ENCODE peak calls at places on chromosomes 13 and 19, in four cellular contexts. E, R, C and H are unnamed samples.

GRCh38 chr13:34040863-34041262 is 222.9 kb downstream of the RFC3 start:
- DNase-seq in E (no peak), R (no peak), C (no peak), H (no peak)

GRCh38 chr19:1266116-1266817 is 2.9 kb upstream of the CIRBP start:
- DNase-seq in E (peak; percentile 92), R (peak; percentile 78), C (peak; percentile 94), H (peak; percentile 93)

GRCh38 chr13:99517984-99518383 is 16.7 kb downstream of the TM9SF2 start:
- DNase-seq in E (no peak), R (no peak), C (no peak), H (no peak)

GRCh38 chr13:25180795-25181537 is 8.9 kb upstream of the AMER2 start:
- DNase-seq in E (no peak), R (no peak), C (no peak), H (peak; percentile 54)

GRCh38 chr19:49337267-49338022 is 2.2 kb downstream of the CD37 start:
- DNase-seq in E (no peak), R (no peak), C (no peak), H (no peak)

GRCh38 chr13:21670883-21671792 is at the start of gene FGF9:
- DNase-seq in E (peak; percentile 74), R (peak; percentile 79), C (peak; percentile 72), H (no peak)

GRCh38 chr13:90928109-90928508 is 419.4 kb upstream of the MIR17HG start:
- DNase-seq in E (no peak), R (no peak), C (no peak), H (no peak)

GRCh38 chr13:71254384-71254783 is 612.6 kb downstream of the DACH1 start:
- DNase-seq in E (no peak), R (no peak), C (no peak), H (no peak)

GRCh38 chr13:110017379-110017778 is 231.0 kb upstream of the IRS2 start:
- DNase-seq in E (peak; percentile 88), R (peak; percentile 95), C (no peak), H (no peak)

GRCh38 chr13:51594432-51594831 is 10.2 kb downstream of the WDFY2 start:
- DNase-seq in E (no peak), R (no peak), C (no peak), H (no peak)

GRCh38 chr13:51588406-51588949 is 4.2 kb downstream of the WDFY2 start:
- DNase-seq in E (no peak), R (no peak), C (no peak), H (no peak)

GRCh38 chr13:51589793-51590192 is 5.5 kb downstream of the WDFY2 start:
- DNase-seq in E (no peak), R (no peak), C (no peak), H (no peak)

GRCh38 chr13:51590231-51590630 is 6.0 kb downstream of the WDFY2 start:
- DNase-seq in E (no peak), R (no peak), C (no peak), H (no peak)

GRCh38 chr13:51590966-51591627 is 6.8 kb downstream of the WDFY2 start:
- DNase-seq in E (peak; percentile 93), R (peak; percentile 90), C (no peak), H (no peak)
- TF ChIP-seq CTCF in E (no peak), R (peak; percentile 11), C (no peak), H (peak; percentile 29)

GRCh38 chr13:59461411-59461810 is 702.3 kb downstream of the DIAPH3 start:
- DNase-seq in E (no peak), R (no peak), C (no peak), H (no peak)

GRCh38 chr13:59458908-59459579 is 704.7 kb downstream of the DIAPH3 start:
- DNase-seq in E (peak; percentile 86), R (peak; percentile 85), C (no peak), H (no peak)

GRCh38 chr13:59463023-59463422 is 700.7 kb downstream of the DIAPH3 start:
- DNase-seq in E (no peak), R (no peak), C (no peak), H (no peak)

GRCh38 chr13:59464926-59465325 is 698.8 kb downstream of the DIAPH3 start:
- DNase-seq in E (no peak), R (no peak), C (no peak), H (no peak)

GRCh38 chr13:59459972-59460371 is 703.8 kb downstream of the DIAPH3 start:
- DNase-seq in E (peak; percentile 33), R (peak; percentile 41), C (no peak), H (no peak)
- TF ChIP-seq CTCF in E (no peak), R (no peak), C (no peak), H (no peak)

GRCh38 chr13:95553271-95553588 is 710 bp downstream of the CLDN10 start:
- DNase-seq in E (no peak), R (no peak), C (no peak), H (no peak)

GRCh38 chr13:95556981-95557380 is 4.5 kb downstream of the CLDN10 start:
- DNase-seq in E (no peak), R (no peak), C (no peak), H (no peak)

GRCh38 chr13:95553614-95554385 is 1.3 kb downstream of the CLDN10 start:
- DNase-seq in E (peak; percentile 24), R (no peak), C (no peak), H (no peak)

GRCh38 chr13:95552208-95552538 is 347 bp upstream of the CLDN10 start:
- DNase-seq in E (no peak), R (no peak), C (no peak), H (no peak)

DNA sequence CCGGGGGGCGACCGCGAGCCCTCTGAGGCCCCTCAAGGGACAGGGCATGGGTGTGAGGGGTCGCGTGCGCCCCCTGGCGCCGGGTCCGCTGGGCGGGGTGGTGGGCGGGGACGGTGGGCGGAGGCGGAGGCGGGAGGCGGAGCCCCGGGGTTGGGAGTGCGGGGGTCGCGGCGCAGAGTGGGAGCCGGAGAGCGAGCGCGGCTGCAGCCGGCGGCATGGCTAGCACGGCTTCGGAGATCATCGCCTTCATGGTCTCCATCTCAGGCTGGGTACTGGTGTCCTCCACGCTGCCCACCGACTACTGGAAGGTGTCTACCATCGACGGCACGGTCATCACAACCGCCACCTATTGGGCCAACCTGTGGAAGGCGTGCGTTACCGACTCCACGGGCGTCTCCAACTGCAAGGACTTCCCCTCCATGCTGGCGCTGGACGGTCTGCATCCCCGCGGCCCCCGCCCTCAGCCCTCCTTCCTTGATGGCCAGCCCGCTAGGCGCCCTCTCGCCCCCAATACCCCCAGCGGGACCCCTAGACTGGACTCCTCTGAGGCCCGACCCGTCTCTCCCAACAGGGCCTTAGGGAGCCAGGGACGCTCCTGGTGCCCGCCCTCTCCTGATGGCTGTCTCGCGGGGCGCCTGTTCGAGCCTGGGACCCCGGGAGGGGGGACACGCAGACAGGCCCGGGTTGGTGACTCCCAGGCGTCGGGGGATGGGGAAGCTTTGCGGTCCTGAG is at the start of gene CLDN10:
- DNase-seq in E (no peak), R (no peak), C (no peak), H (no peak)
- TF ChIP-seq CTCF in E (no peak), R (no peak), C (no peak), H (peak; percentile 36)

GRCh38 chr13:112062047-112062618 is 4.8 kb upstream of the SOX1 start:
- DNase-seq in E (no peak), R (no peak), C (no peak), H (no peak)

GRCh38 chr13:112063807-112064206 is 3.1 kb upstream of the SOX1 start:
- DNase-seq in E (no peak), R (no peak), C (no peak), H (no peak)

GRCh38 chr13:112063309-112063626 is 3.7 kb upstream of the SOX1 start:
- DNase-seq in E (no peak), R (no peak), C (no peak), H (no peak)

GRCh38 chr13:112061367-112062046 is 5.4 kb upstream of the SOX1 start:
- DNase-seq in E (no peak), R (no peak), C (no peak), H (no peak)

GRCh38 chr13:112062619-112063308 is 4.2 kb upstream of the SOX1 start:
- DNase-seq in E (no peak), R (no peak), C (no peak), H (no peak)
- TF ChIP-seq CTCF in E (no peak), R (peak; percentile 12), C (no peak), H (peak; percentile 30)

GRCh38 chr13:30572859-30573275 is 44.9 kb upstream of the USPL1 start:
- DNase-seq in E (peak; percentile 72), R (peak; percentile 57), C (no peak), H (no peak)
- TF ChIP-seq CTCF in E (peak; percentile 22), R (peak; percentile 49), C (no peak), H (peak; percentile 63)

DNA sequence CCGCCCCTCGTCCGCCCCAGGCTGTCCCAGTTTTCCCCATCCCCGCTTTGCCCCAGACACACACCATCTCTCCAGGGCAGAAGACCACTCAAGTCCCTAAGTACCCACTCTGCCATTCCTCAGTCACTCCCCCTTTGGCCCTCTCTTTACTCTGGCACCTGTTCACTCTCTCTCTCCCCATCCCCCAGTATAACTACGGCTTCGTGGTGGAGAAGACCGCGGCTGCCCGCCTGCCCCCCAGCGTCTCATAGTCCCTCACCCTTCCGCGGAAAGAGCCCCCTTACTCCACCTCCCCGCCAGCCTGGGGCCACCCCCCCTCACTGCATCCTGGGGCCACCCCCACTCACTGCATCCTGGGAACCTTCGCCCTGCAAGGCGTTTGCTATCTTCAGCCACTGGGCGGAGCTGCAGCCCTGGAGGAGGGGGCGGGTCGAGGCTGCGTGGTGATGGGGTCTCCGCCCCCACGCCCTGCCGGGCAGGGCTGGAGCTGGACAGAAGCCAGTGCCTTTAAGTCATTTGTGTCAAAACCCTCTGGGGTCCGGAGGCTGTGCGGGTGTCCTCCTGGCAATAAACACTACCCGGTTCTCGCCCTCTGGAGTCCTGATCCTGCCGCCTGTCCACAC is 5.0 kb downstream of the MVB12A start:
- DNase-seq in E (peak; percentile 36), R (peak; percentile 23), C (peak; percentile 86), H (no peak)
- TF ChIP-seq CTCF in E (peak; percentile 59), R (peak; percentile 46), C (peak; percentile 27), H (peak; percentile 57)

GRCh38 chr13:98144501-98145350 is 1.8 kb downstream of the FARP1 start:
- DNase-seq in E (peak; percentile 71), R (peak; percentile 77), C (no peak), H (no peak)

GRCh38 chr13:98150836-98151489 is 8.1 kb downstream of the FARP1 start:
- DNase-seq in E (no peak), R (no peak), C (no peak), H (no peak)

GRCh38 chr13:98143157-98143553 is 261 bp downstream of the FARP1 start:
- DNase-seq in E (peak; percentile 18), R (no peak), C (no peak), H (no peak)

GRCh38 chr13:98143601-98144500 is 957 bp downstream of the FARP1 start:
- DNase-seq in E (peak; percentile 53), R (peak; percentile 44), C (no peak), H (no peak)

DNA sequence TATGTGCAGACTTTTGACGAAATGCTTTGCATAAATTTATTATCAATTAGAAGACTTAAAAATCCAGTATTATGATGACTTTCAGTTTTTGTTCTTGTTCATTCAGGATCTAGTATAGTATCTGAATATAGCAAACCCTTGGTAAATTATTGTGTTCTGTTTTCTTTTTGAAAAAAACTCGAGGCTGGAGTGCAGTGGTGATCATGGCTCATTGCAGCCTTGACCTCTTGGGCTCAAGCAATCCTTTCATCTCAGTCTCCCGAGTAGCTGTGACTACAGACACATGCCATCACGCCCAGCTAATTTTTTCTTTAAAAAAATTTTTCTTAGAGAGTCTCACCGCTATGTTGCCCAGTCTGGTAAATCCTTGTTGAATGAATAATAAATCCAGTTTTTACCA is 4.6 kb downstream of the FARP1 start:
- DNase-seq in E (no peak), R (no peak), C (no peak), H (no peak)
- TF ChIP-seq CTCF in E (peak; percentile 4), R (no peak), C (no peak), H (no peak)